ENCODE peak calls at places on chromosomes 5 and 9, in five cellular contexts. X is OCI-LY7, E is heart right ventricle, O is NB4, W is fibroblast of the aortic adventitia. B is an unnamed sample.

GRCh38 chr9:107389617-107390071 is 99.9 kb downstream of the KLF4 start:
- DNase-seq in X (no peak), E (peak; percentile 20), O (no peak), W (peak; percentile 62), B (peak; percentile 86)

GRCh38 chr9:93941493-93941892 is 13.7 kb downstream of the BARX1 start:
- DNase-seq in X (no peak), E (no peak), O (peak; percentile 65), W (no peak), B (no peak)

GRCh38 chr5:103259705-103260355 is 1.3 kb downstream of the MACIR start:
- DNase-seq in X (no peak), E (no peak), O (no peak), W (peak; percentile 47), B (peak; percentile 44)

GRCh38 chr5:118614701-118615475 is 373.5 kb downstream of the DTWD2 start:
- DNase-seq in X (no peak), E (no peak), O (no peak), W (no peak), B (no peak)

GRCh38 chr5:151234476-151235238 is 10.8 kb upstream of the CCDC69 start:
- DNase-seq in X (peak; percentile 78), E (peak; percentile 79), O (peak; percentile 76), W (peak; percentile 33), B (peak; percentile 93)

GRCh38 chr9:115770521-115770920 is 383.1 kb upstream of the PAPPA start:
- DNase-seq in X (no peak), E (no peak), O (no peak), W (no peak), B (no peak)

GRCh38 chr9:111598730-111599091 is 736 bp downstream of the PTGR1 start:
- DNase-seq in X (no peak), E (peak; percentile 5), O (peak; percentile 43), W (peak; percentile 60), B (peak; percentile 63)

GRCh38 chr9:137582286-137582860 is 3.6 kb upstream of the DPH7 start:
- DNase-seq in X (peak; percentile 57), E (no peak), O (peak; percentile 59), W (no peak), B (peak; percentile 24)

GRCh38 chr5:142981475-142981874 is 211.3 kb downstream of the ARHGAP26 start:
- DNase-seq in X (no peak), E (no peak), O (no peak), W (peak; percentile 31), B (no peak)

GRCh38 chr5:945691-946541 is 53.2 kb downstream of the TRIP13 start:
- DNase-seq in X (no peak), E (no peak), O (no peak), W (no peak), B (no peak)

GRCh38 chr9:34651876-34652602 is at the start of gene IL11RA:
- DNase-seq in X (peak; percentile 33), E (peak; percentile 95), O (no peak), W (peak; percentile 86), B (peak; percentile 82)

GRCh38 chr5:74765201-74765600 is 1.7 kb downstream of the GFM2 start:
- DNase-seq in X (no peak), E (no peak), O (no peak), W (no peak), B (peak; percentile 22)

GRCh38 chr5:28877050-28877449 is 1838.7 kb upstream of the CDH9 start:
- DNase-seq in X (no peak), E (no peak), O (no peak), W (no peak), B (no peak)

GRCh38 chr5:148186248-148187003 is 16.4 kb upstream of the SPINK6 start:
- DNase-seq in X (no peak), E (no peak), O (peak; percentile 79), W (peak; percentile 40), B (peak; percentile 76)

GRCh38 chr9:122227576-122227903 is 1.2 kb downstream of the LHX6 start:
- DNase-seq in X (no peak), E (no peak), O (no peak), W (no peak), B (no peak)

GRCh38 chr5:151359391-151359790 is 12.0 kb upstream of the SLC36A2 start:
- DNase-seq in X (no peak), E (no peak), O (no peak), W (no peak), B (no peak)

GRCh38 chr5:66291771-66292170 is 147.7 kb downstream of the SREK1 start:
- DNase-seq in X (no peak), E (no peak), O (no peak), W (no peak), B (no peak)

GRCh38 chr9:121640076-121640475 is 11.4 kb upstream of the DAB2IP start:
- DNase-seq in X (peak; percentile 61), E (peak; percentile 70), O (peak; percentile 61), W (no peak), B (peak; percentile 31)

GRCh38 chr9:108033976-108034964 is 544.7 kb upstream of the KLF4 start:
- DNase-seq in X (no peak), E (no peak), O (no peak), W (peak; percentile 95), B (peak; percentile 93)

GRCh38 chr9:32955655-32956478 is 45.6 kb downstream of the APTX start:
- DNase-seq in X (no peak), E (no peak), O (no peak), W (no peak), B (no peak)
- H3K4me3 ChIP-seq in X (no peak overlapping the region), E (peak overlapping the region; percentile 32), O (no peak overlapping the region), W (no peak overlapping the region), B (no peak overlapping the region)

GRCh38 chr5:15664961-15665360 is 165.0 kb downstream of the FBXL7 start:
- DNase-seq in X (no peak), E (no peak), O (no peak), W (peak; percentile 28), B (no peak)

GRCh38 chr5:15674716-15675115 is 174.7 kb downstream of the FBXL7 start:
- DNase-seq in X (no peak), E (no peak), O (no peak), W (no peak), B (no peak)

DNA sequence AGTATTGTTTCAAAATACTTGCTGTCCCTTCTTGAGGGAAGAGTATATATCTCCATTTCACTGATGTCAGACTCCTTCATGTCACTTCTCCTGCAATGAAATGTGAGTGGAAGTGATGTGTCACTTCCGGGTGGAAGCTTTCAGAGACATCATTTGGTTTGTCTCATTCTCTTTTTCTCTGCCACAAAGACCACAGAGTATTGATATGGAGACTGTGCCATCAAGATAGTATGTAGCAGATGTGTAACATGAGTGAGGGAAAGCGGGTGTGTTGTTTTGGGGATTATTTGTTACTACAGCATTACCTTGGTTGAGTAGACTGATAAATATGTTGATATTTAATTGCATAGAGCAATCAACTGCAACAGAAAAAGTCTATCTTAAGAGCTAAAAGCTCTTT is 169.8 kb downstream of the FBXL7 start:
- DNase-seq in X (no peak), E (no peak), O (no peak), W (no peak), B (no peak)
- TF ChIP-seq CTCF in X (no peak), E (no peak), O (no peak), W (no peak), B (no peak)

GRCh38 chr5:55582256-55582655 is 47.5 kb upstream of the PLPP1 start:
- DNase-seq in X (no peak), E (no peak), O (no peak), W (no peak), B (no peak)

GRCh38 chr5:55580042-55580441 is 45.3 kb upstream of the PLPP1 start:
- DNase-seq in X (no peak), E (no peak), O (no peak), W (no peak), B (no peak)

GRCh38 chr5:55585266-55585610 is 50.5 kb upstream of the PLPP1 start:
- DNase-seq in X (no peak), E (no peak), O (no peak), W (no peak), B (no peak)

GRCh38 chr5:55578771-55579170 is 44.0 kb upstream of the PLPP1 start:
- DNase-seq in X (no peak), E (peak; percentile 32), O (no peak), W (peak; percentile 77), B (peak; percentile 50)

DNA sequence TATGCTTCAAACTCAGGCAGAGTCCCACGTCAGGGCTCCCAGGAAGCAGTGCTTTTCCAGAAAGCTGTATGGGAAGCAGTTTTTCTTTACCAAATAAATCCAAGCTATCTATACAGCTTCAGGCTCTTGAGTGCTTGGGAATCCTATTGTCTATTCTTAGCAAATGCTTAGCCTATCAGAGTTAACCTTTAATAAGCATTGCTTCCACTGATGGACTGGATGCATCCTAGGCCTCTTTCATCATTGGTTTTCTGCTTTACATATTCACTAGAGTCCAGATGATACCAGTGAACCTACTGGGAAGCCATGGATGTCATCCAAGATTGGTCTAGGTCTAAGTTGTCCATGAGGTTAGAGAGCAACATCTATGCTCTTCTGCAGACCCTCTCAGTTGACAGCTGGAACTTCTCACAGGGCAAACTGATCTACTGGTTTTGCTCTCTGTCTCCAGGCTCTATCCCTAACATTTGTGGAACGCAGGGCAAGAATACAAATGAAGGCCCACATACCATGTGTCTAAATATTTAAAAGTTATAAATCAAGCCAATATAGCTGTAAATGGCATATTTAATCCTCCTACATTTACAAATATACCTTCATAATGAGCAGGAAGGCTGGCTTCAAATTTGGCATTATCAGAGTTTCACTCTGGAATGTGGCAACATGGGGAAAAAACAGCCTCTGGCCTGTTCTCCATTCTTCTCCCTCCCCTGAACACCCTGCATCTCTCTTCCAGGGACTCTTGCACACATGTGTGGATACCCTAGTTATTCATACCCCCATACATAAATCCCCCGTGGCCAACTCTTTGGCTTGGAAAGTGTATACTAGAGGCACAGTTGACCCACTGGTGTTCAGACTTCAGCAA is 49.9 kb upstream of the PLPP1 start:
- DNase-seq in X (no peak), E (no peak), O (no peak), W (peak; percentile 34), B (no peak)
- H3K4me3 ChIP-seq in X (no peak overlapping the region), E (no peak overlapping the region), O (no peak overlapping the region), W (no peak overlapping the region), B (no peak overlapping the region)

GRCh38 chr5:129460951-129461815 is 1.1 kb downstream of the ADAMTS19 start:
- DNase-seq in X (no peak), E (peak; percentile 12), O (no peak), W (peak; percentile 1), B (peak; percentile 38)
- TF ChIP-seq CTCF in X (no peak), E (peak; percentile 50), O (no peak), W (peak; percentile 11), B (peak; percentile 36)

DNA sequence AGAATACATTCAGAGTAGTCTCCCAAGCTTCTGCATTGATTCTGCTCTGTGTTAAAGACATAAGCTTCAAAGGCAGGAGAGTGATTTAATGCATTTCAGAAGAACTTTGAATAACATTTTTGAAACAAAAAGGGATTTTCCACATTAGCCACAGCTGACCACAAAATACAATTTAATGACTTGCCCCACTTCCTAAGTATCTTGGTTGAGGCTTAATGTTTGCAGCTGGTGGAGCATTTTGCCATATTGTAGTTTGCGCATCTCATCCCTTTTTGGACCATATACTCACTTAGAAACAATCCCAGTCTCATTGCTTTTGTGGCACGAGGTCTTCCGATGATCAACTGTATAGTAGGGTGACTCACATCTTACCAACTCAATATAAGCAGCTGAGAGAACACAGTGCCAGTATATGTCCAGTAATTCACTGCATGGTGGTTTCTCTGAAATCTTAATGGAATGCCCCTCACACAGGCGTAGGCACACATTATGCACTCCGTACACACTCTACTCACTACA is 455.8 kb upstream of the PTGER4 start:
- DNase-seq in X (no peak), E (no peak), O (peak; percentile 9), W (peak; percentile 76), B (peak; percentile 35)
- H3K4me3 ChIP-seq in X (no peak overlapping the region), E (no peak overlapping the region), O (no peak overlapping the region), W (no peak overlapping the region), B (no peak overlapping the region)

DNA sequence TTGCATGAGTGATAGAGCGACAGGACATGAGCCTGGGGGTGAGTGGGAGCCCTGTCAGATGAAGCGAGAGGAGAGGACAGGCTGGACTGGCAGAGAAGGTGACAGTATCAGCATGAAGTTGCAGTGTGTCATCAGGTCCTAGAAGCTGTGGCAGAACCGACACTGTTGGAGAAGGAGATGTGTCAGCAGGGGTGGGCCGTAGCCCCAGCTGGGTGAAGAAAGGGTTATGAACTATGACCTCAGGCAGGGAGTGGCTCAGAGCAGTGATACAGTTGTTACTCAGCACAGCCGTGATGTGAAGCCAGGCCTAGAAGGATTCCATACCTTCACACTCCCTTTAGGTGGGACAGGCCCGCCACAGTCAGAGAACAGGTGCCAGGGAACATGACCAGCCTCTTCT is 7.6 kb downstream of the PCYOX1L start:
- DNase-seq in X (no peak), E (no peak), O (no peak), W (no peak), B (no peak)
- TF ChIP-seq CTCF in X (no peak), E (no peak), O (no peak), W (no peak), B (no peak)